ENCODE peak calls at places on chromosomes 12 and 14, in eight cellular contexts. One of them, this sample, is unnamed.
A peak's percentile ranks its signal among the peaks of the same experiment; 100 is the strongest.

GRCh38 chr12:89707623-89707991 is 1.0 kb downstream of the ATP2B1 start:
- DNase-seq in activated CD4-positive, alpha-beta T cell treated with anti-CD3 and anti-CD28 coated beads for 4 hours: peak; percentile 8
- DNase-seq in CD8-positive, alpha-beta memory T cell: peak; percentile 5
- DNase-seq in HEK293T: peak; percentile 31
- DNase-seq in pancreas: peak; percentile 70
- DNase-seq in aorta: peak; percentile 75
- DNase-seq in NCI-H2171 treated with DMSO at 0.1 percent for 48 hours: no peak
- DNase-seq in HFFc6: no peak
- DNase-seq in this sample: no peak

GRCh38 chr14:61928300-61928699 is 166.1 kb downstream of the SNAPC1 start:
- DNase-seq in activated CD4-positive, alpha-beta T cell treated with anti-CD3 and anti-CD28 coated beads for 4 hours: no peak
- DNase-seq in CD8-positive, alpha-beta memory T cell: no peak
- DNase-seq in HEK293T: no peak
- DNase-seq in pancreas: no peak
- DNase-seq in aorta: no peak
- DNase-seq in NCI-H2171 treated with DMSO at 0.1 percent for 48 hours: no peak
- DNase-seq in HFFc6: no peak
- DNase-seq in this sample: no peak

GRCh38 chr12:30613119-30613830 is 82.4 kb downstream of the IPO8 start:
- DNase-seq in activated CD4-positive, alpha-beta T cell treated with anti-CD3 and anti-CD28 coated beads for 4 hours: no peak
- DNase-seq in CD8-positive, alpha-beta memory T cell: no peak
- DNase-seq in HEK293T: no peak
- DNase-seq in pancreas: no peak
- DNase-seq in aorta: no peak
- DNase-seq in NCI-H2171 treated with DMSO at 0.1 percent for 48 hours: no peak
- DNase-seq in HFFc6: peak; percentile 47
- DNase-seq in this sample: no peak

GRCh38 chr14:100611811-100612480 is 24.7 kb upstream of the BEGAIN start:
- DNase-seq in activated CD4-positive, alpha-beta T cell treated with anti-CD3 and anti-CD28 coated beads for 4 hours: no peak
- DNase-seq in CD8-positive, alpha-beta memory T cell: no peak
- DNase-seq in HEK293T: no peak
- DNase-seq in pancreas: no peak
- DNase-seq in aorta: no peak
- DNase-seq in NCI-H2171 treated with DMSO at 0.1 percent for 48 hours: peak; percentile 44
- DNase-seq in HFFc6: no peak
- DNase-seq in this sample: peak; percentile 59

GRCh38 chr14:26199599-26200370 is 398.0 kb downstream of the NOVA1 start:
- DNase-seq in activated CD4-positive, alpha-beta T cell treated with anti-CD3 and anti-CD28 coated beads for 4 hours: no peak
- DNase-seq in CD8-positive, alpha-beta memory T cell: no peak
- DNase-seq in HEK293T: no peak
- DNase-seq in pancreas: no peak
- DNase-seq in aorta: no peak
- DNase-seq in NCI-H2171 treated with DMSO at 0.1 percent for 48 hours: no peak
- DNase-seq in HFFc6: no peak
- DNase-seq in this sample: no peak

GRCh38 chr12:115305867-115306266 is 621.9 kb upstream of the TBX3 start:
- DNase-seq in activated CD4-positive, alpha-beta T cell treated with anti-CD3 and anti-CD28 coated beads for 4 hours: no peak
- DNase-seq in CD8-positive, alpha-beta memory T cell: no peak
- DNase-seq in HEK293T: no peak
- DNase-seq in pancreas: no peak
- DNase-seq in aorta: no peak
- DNase-seq in NCI-H2171 treated with DMSO at 0.1 percent for 48 hours: no peak
- DNase-seq in HFFc6: no peak
- DNase-seq in this sample: no peak

GRCh38 chr12:6563448-6564050 is 4.5 kb downstream of the NOP2 start:
- DNase-seq in activated CD4-positive, alpha-beta T cell treated with anti-CD3 and anti-CD28 coated beads for 4 hours: peak; percentile 71
- DNase-seq in CD8-positive, alpha-beta memory T cell: peak; percentile 44
- DNase-seq in HEK293T: peak; percentile 59
- DNase-seq in pancreas: no peak
- DNase-seq in aorta: peak; percentile 85
- DNase-seq in NCI-H2171 treated with DMSO at 0.1 percent for 48 hours: peak; percentile 63
- DNase-seq in HFFc6: no peak
- DNase-seq in this sample: no peak

GRCh38 chr14:69133206-69134125 is 19.5 kb downstream of the DCAF5 start:
- DNase-seq in activated CD4-positive, alpha-beta T cell treated with anti-CD3 and anti-CD28 coated beads for 4 hours: peak; percentile 28
- DNase-seq in CD8-positive, alpha-beta memory T cell: no peak
- DNase-seq in HEK293T: peak; percentile 19
- DNase-seq in pancreas: no peak
- DNase-seq in aorta: no peak
- DNase-seq in NCI-H2171 treated with DMSO at 0.1 percent for 48 hours: no peak
- DNase-seq in HFFc6: peak; percentile 69
- DNase-seq in this sample: no peak

GRCh38 chr12:106841471-106842302 is 67.2 kb downstream of the RIC8B start:
- DNase-seq in activated CD4-positive, alpha-beta T cell treated with anti-CD3 and anti-CD28 coated beads for 4 hours: peak; percentile 52
- DNase-seq in CD8-positive, alpha-beta memory T cell: peak; percentile 29
- DNase-seq in HEK293T: peak; percentile 42
- DNase-seq in pancreas: no peak
- DNase-seq in aorta: no peak
- DNase-seq in NCI-H2171 treated with DMSO at 0.1 percent for 48 hours: peak; percentile 53
- DNase-seq in HFFc6: peak; percentile 48
- DNase-seq in this sample: peak; percentile 22

GRCh38 chr14:36028218-36028617 is 148.3 kb downstream of the PTCSC3 start:
- DNase-seq in activated CD4-positive, alpha-beta T cell treated with anti-CD3 and anti-CD28 coated beads for 4 hours: no peak
- DNase-seq in CD8-positive, alpha-beta memory T cell: no peak
- DNase-seq in HEK293T: no peak
- DNase-seq in pancreas: no peak
- DNase-seq in aorta: no peak
- DNase-seq in NCI-H2171 treated with DMSO at 0.1 percent for 48 hours: no peak
- DNase-seq in HFFc6: no peak
- DNase-seq in this sample: no peak

GRCh38 chr12:82797480-82797879 is 110.8 kb downstream of the TMTC2 start:
- DNase-seq in activated CD4-positive, alpha-beta T cell treated with anti-CD3 and anti-CD28 coated beads for 4 hours: no peak
- DNase-seq in CD8-positive, alpha-beta memory T cell: no peak
- DNase-seq in HEK293T: no peak
- DNase-seq in pancreas: no peak
- DNase-seq in aorta: no peak
- DNase-seq in NCI-H2171 treated with DMSO at 0.1 percent for 48 hours: no peak
- DNase-seq in HFFc6: no peak
- DNase-seq in this sample: no peak

GRCh38 chr14:29749327-29749726 is 178.3 kb downstream of the PRKD1 start:
- DNase-seq in activated CD4-positive, alpha-beta T cell treated with anti-CD3 and anti-CD28 coated beads for 4 hours: no peak
- DNase-seq in CD8-positive, alpha-beta memory T cell: no peak
- DNase-seq in HEK293T: peak; percentile 13
- DNase-seq in pancreas: no peak
- DNase-seq in aorta: no peak
- DNase-seq in NCI-H2171 treated with DMSO at 0.1 percent for 48 hours: no peak
- DNase-seq in HFFc6: peak; percentile 52
- DNase-seq in this sample: no peak

GRCh38 chr14:24943024-24943423 is 106.9 kb downstream of the STXBP6 start:
- DNase-seq in activated CD4-positive, alpha-beta T cell treated with anti-CD3 and anti-CD28 coated beads for 4 hours: no peak
- DNase-seq in CD8-positive, alpha-beta memory T cell: no peak
- DNase-seq in HEK293T: no peak
- DNase-seq in pancreas: no peak
- DNase-seq in aorta: no peak
- DNase-seq in NCI-H2171 treated with DMSO at 0.1 percent for 48 hours: no peak
- DNase-seq in HFFc6: no peak
- DNase-seq in this sample: peak; percentile 91

GRCh38 chr12:88562846-88563582 is 17.3 kb downstream of the KITLG start:
- DNase-seq in activated CD4-positive, alpha-beta T cell treated with anti-CD3 and anti-CD28 coated beads for 4 hours: no peak
- DNase-seq in CD8-positive, alpha-beta memory T cell: no peak
- DNase-seq in HEK293T: no peak
- DNase-seq in pancreas: no peak
- DNase-seq in aorta: no peak
- DNase-seq in NCI-H2171 treated with DMSO at 0.1 percent for 48 hours: no peak
- DNase-seq in HFFc6: peak; percentile 81
- DNase-seq in this sample: no peak

This sample was measured in lower leg skin.